ENCODE peak calls at places on chromosomes 7 and 10, in four cellular contexts. O is glomerular endothelial cell, S is naive B cell, C is NCI-H2081 treated with DMSO at 0.1 percent for 48 hours. G is an unnamed sample.

GRCh38 chr7:134811798-134812197 is 32.4 kb downstream of the CALD1 start:
- DNase-seq in O (no peak), S (no peak), C (no peak), G (no peak)

GRCh38 chr10:15703167-15703880 is 16.4 kb downstream of the ITGA8 start:
- DNase-seq in O (no peak), S (no peak), C (no peak), G (no peak)

GRCh38 chr7:33108591-33108930 is 643 bp downstream of the RP9 start:
- DNase-seq in O (no peak), S (no peak), C (no peak), G (no peak)

GRCh38 chr7:117766915-117767314 is 106.3 kb downstream of the CTTNBP2 start:
- DNase-seq in O (no peak), S (no peak), C (no peak), G (no peak)

GRCh38 chr7:19585761-19586160 is 123.1 kb downstream of the POLR1F start:
- DNase-seq in O (no peak), S (no peak), C (no peak), G (no peak)

GRCh38 chr10:630581-631073 is 58.8 kb downstream of the DIP2C start:
- DNase-seq in O (no peak), S (no peak), C (no peak), G (no peak)

GRCh38 chr10:92544296-92544695 is 29.6 kb downstream of the IDE start:
- DNase-seq in O (no peak), S (peak), C (no peak), G (peak)

GRCh38 chr7:8435120-8435519 is 1.7 kb downstream of the NXPH1 start:
- DNase-seq in O (no peak), S (no peak), C (no peak), G (no peak)

GRCh38 chr10:61836888-61837747 is 64.4 kb upstream of the ARID5B start:
- DNase-seq in O (peak), S (no peak), C (no peak), G (no peak)

GRCh38 chr7:43674559-43675436 is 54.5 kb downstream of the COA1 start:
- DNase-seq in O (peak), S (no peak), C (no peak), G (no peak)

GRCh38 chr10:122707535-122707934 is 7.9 kb upstream of the C10orf120 start:
- DNase-seq in O (no peak), S (no peak), C (no peak), G (no peak)

GRCh38 chr10:84293171-84293570 is 35.2 kb upstream of the CCSER2 start:
- DNase-seq in O (no peak), S (no peak), C (no peak), G (no peak)

GRCh38 chr7:120843121-120843520 is 14.8 kb downstream of the TSPAN12 start:
- DNase-seq in O (no peak), S (no peak), C (no peak), G (no peak)

GRCh38 chr10:130233426-130233825 is 97.2 kb downstream of the GLRX3 start:
- DNase-seq in O (no peak), S (no peak), C (no peak), G (no peak)

GRCh38 chr10:92290076-92290836 is 622 bp downstream of the CPEB3 start:
- DNase-seq in O (no peak), S (peak), C (peak), G (no peak)

GRCh38 chr7:64102656-64103400 is 57.6 kb downstream of the ZNF727 start:
- DNase-seq in O (no peak), S (no peak), C (no peak), G (no peak)

GRCh38 chr7:99398891-99399445 is 9.4 kb downstream of the PDAP1 start:
- DNase-seq in O (no peak), S (no peak), C (no peak), G (no peak)

GRCh38 chr10:100829103-100829870 is 83.5 kb upstream of the SLF2 start:
- DNase-seq in O (no peak), S (peak), C (no peak), G (no peak)

GRCh38 chr10:6202098-6202683 is 541 bp upstream of the PFKFB3 start:
- DNase-seq in O (no peak), S (no peak), C (no peak), G (no peak)

GRCh38 chr10:123538401-123539320 is 127.5 kb upstream of the GPR26 start:
- DNase-seq in O (no peak), S (no peak), C (no peak), G (no peak)

GRCh38 chr10:43073721-43074120 is 3.1 kb upstream of the RET start:
- DNase-seq in O (no peak), S (no peak), C (no peak), G (no peak)

GRCh38 chr10:8057636-8058273 is 3.3 kb downstream of the GATA3 start:
- DNase-seq in O (no peak), S (no peak), C (no peak), G (no peak)

GRCh38 chr10:78288716-78289115 is 255.1 kb downstream of the RPS24 start:
- DNase-seq in O (no peak), S (no peak), C (no peak), G (no peak)

GRCh38 chr10:105969884-105970377 is 1194.6 kb downstream of the SORCS1 start:
- DNase-seq in O (no peak), S (no peak), C (no peak), G (peak)

GRCh38 chr7:5824297-5824610 is 42.8 kb upstream of the RNF216 start:
- DNase-seq in O (no peak), S (no peak), C (no peak), G (no peak)

GRCh38 chr10:91694170-91694794 is 61.4 kb upstream of the PPP1R3C start:
- DNase-seq in O (peak), S (no peak), C (no peak), G (no peak)

GRCh38 chr10:44857363-44858016 is 53.6 kb upstream of the TMEM72 start:
- DNase-seq in O (no peak), S (peak), C (no peak), G (no peak)

GRCh38 chr7:66206116-66206908 is 1.2 kb downstream of the TPST1 start:
- DNase-seq in O (no peak), S (no peak), C (no peak), G (no peak)

GRCh38 chr7:98771519-98772241 is 98.1 kb downstream of the TMEM130 start:
- DNase-seq in O (no peak), S (no peak), C (no peak), G (peak)

GRCh38 chr10:75617485-75618155 is 186.2 kb downstream of the LRMDA start:
- DNase-seq in O (no peak), S (no peak), C (no peak), G (no peak)

GRCh38 chr7:18940577-18941134 is 176.8 kb downstream of the TWIST1 start:
- DNase-seq in O (no peak), S (no peak), C (no peak), G (peak)

GRCh38 chr10:93376372-93377296 is 105.5 kb downstream of the MYOF start:
- DNase-seq in O (peak), S (peak), C (no peak), G (no peak)

GRCh38 chr10:76136876-76137420 is 705.5 kb downstream of the LRMDA start:
- DNase-seq in O (no peak), S (no peak), C (no peak), G (no peak)

GRCh38 chr7:28573751-28574295 is 161.5 kb downstream of the CREB5 start:
- DNase-seq in O (no peak), S (no peak), C (no peak), G (no peak)